ENCODE peak calls at places on chromosomes 4 and X, in four cellular contexts. One of them, this sample, is unnamed.
A peak's percentile ranks its signal among the peaks of the same experiment; 100 is the strongest.

GRCh38 chrX:41441934-41442823 is 5.0 kb upstream of the NYX start:
- DNase-seq in amniotic epithelial cell: peak; percentile 86
- DNase-seq in GM13976: peak; percentile 90
- DNase-seq in SW 1271: no peak
- DNase-seq in this sample: no peak

GRCh38 chr4:176547005-176547404 is 227.2 kb downstream of the SPCS3 start:
- DNase-seq in amniotic epithelial cell: peak; percentile 92
- DNase-seq in GM13976: no peak
- DNase-seq in SW 1271: no peak
- DNase-seq in this sample: no peak

GRCh38 chr4:109588176-109588575 is 28.1 kb downstream of the MCUB start:
- DNase-seq in amniotic epithelial cell: no peak
- DNase-seq in GM13976: peak; percentile 61
- DNase-seq in SW 1271: no peak
- DNase-seq in this sample: no peak

GRCh38 chr4:477686-478085 is 21.3 kb downstream of the ZNF721 start:
- DNase-seq in amniotic epithelial cell: no peak
- DNase-seq in GM13976: no peak
- DNase-seq in SW 1271: no peak
- DNase-seq in this sample: no peak

GRCh38 chr4:138907174-138907573 is 108.4 kb upstream of the NOCT start:
- DNase-seq in amniotic epithelial cell: no peak
- DNase-seq in GM13976: no peak
- DNase-seq in SW 1271: no peak
- DNase-seq in this sample: no peak

GRCh38 chr4:38957947-38958346 is 74.3 kb downstream of the TMEM156 start:
- DNase-seq in amniotic epithelial cell: no peak
- DNase-seq in GM13976: no peak
- DNase-seq in SW 1271: no peak
- DNase-seq in this sample: no peak

GRCh38 chr4:100299019-100299418 is 108.8 kb upstream of the DDIT4L start:
- DNase-seq in amniotic epithelial cell: peak; percentile 93
- DNase-seq in GM13976: no peak
- DNase-seq in SW 1271: no peak
- DNase-seq in this sample: no peak

GRCh38 chrX:12405306-12405705 is 267.0 kb downstream of the FRMPD4 start:
- DNase-seq in amniotic epithelial cell: no peak
- DNase-seq in GM13976: no peak
- DNase-seq in SW 1271: no peak
- DNase-seq in this sample: no peak

GRCh38 chr4:41600243-41600642 is 62.3 kb downstream of the LIMCH1 start:
- DNase-seq in amniotic epithelial cell: no peak
- DNase-seq in GM13976: no peak
- DNase-seq in SW 1271: no peak
- DNase-seq in this sample: no peak

This sample was measured in cortex of kidney.